ENCODE peak calls at places on chromosomes 16 and 17, in ten cellular contexts. G is uterus, Y is choroid plexus epithelial cell, R is HepG2, U is HFF-Myc, I is pancreas, Z is lung, B is kidney epithelial cell, V is A549, Q is heart right ventricle. C is an unnamed sample.

GRCh38 chr16:4703906-4704305 is 10.5 kb downstream of the NUDT16L1 start:
- DNase-seq in U (no peak), V (no peak), Q (no peak), Z (no peak), G (no peak), I (no peak), B (no peak), R (no peak), Y (no peak), C (no peak)

GRCh38 chr17:72119963-72120877 is 600 bp upstream of the SOX9 start:
- DNase-seq in Z (peak; percentile 48), B (no peak), Y (peak; percentile 83), V (peak; percentile 59), I (peak; percentile 58), G (no peak), Q (peak; percentile 49), U (no peak), R (peak; percentile 79), C (no peak)

GRCh38 chr16:27177031-27177774 is 26.1 kb upstream of the KDM8 start:
- DNase-seq in V (no peak), U (peak; percentile 29), G (no peak), R (no peak), Q (no peak), I (no peak), B (peak; percentile 14), Y (peak; percentile 82), Z (no peak), C (peak; percentile 31)

GRCh38 chr17:29918922-29919856 is 10.8 kb downstream of the SSH2 start:
- DNase-seq in R (no peak), Z (no peak), B (peak; percentile 82), Y (peak; percentile 62), I (no peak), G (no peak), V (no peak), U (no peak), Q (no peak), C (no peak)

GRCh38 chr17:77654861-77655260 is 303.6 kb upstream of the TNRC6C start:
- DNase-seq in V (no peak), Y (no peak), Q (no peak), R (no peak), Z (no peak), G (no peak), I (no peak), U (no peak), B (no peak), C (no peak)

GRCh38 chr17:49050611-49051010 is 53.4 kb downstream of the IGF2BP1 start:
- DNase-seq in G (no peak), U (no peak), Z (no peak), I (no peak), Y (no peak), B (no peak), R (no peak), V (no peak), Q (no peak), C (no peak)

GRCh38 chr17:74748279-74748528 is 224 bp upstream of the NHERF1 start:
- DNase-seq in Y (no peak), I (no peak), V (peak; percentile 93), G (no peak), Z (no peak), B (no peak), Q (no peak), R (no peak), U (no peak), C (no peak)

GRCh38 chr16:80792031-80792430 is 12.4 kb downstream of the CDYL2 start:
- DNase-seq in V (no peak), Y (peak; percentile 8), I (no peak), U (no peak), R (no peak), G (no peak), B (no peak), Q (no peak), Z (no peak), C (no peak)

GRCh38 chr17:73071387-73071999 is 21.0 kb downstream of the SLC39A11 start:
- DNase-seq in B (no peak), Y (peak; percentile 53), V (no peak), R (peak; percentile 80), Z (no peak), I (no peak), U (no peak), Q (no peak), G (no peak), C (no peak)

GRCh38 chr17:61943117-61943516 is 15.3 kb upstream of the INTS2 start:
- DNase-seq in Q (no peak), V (no peak), I (no peak), Y (no peak), U (no peak), R (no peak), Z (no peak), B (no peak), G (no peak), C (no peak)

GRCh38 chr17:50719924-50720805 is 762 bp downstream of the LUC7L3 start:
- DNase-seq in Y (no peak), G (no peak), Q (no peak), I (no peak), R (no peak), U (no peak), Z (no peak), V (no peak), B (no peak), C (no peak)

GRCh38 chr17:81483085-81483861 is 29.3 kb downstream of the ACTG1 start:
- DNase-seq in G (no peak), Q (peak; percentile 68), V (no peak), B (no peak), Y (peak; percentile 44), U (no peak), R (no peak), Z (no peak), I (peak; percentile 87), C (no peak)

DNA sequence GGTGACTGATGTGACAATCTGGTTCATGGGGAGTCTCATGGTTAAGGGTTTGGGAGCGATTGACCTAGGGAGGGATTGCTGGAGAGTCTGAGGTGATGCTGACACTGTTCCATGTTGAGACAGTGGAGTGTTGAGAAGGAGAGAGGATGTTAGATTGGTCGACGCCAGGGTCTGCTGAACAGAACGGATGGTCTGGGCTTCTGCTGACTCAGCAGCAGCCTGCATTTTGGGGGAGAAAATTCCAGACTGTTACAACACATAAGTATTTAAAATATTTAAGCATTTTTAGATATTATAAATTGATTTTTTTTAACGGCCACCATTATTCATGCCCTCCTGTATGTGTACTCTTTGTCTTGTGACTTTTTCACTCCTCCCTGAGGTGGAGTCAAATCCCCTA is 107.2 kb downstream of the TOX3 start:
- DNase-seq in I (no peak), G (no peak), Y (no peak), V (no peak), R (no peak), Q (no peak), U (no peak), Z (no peak), B (no peak), C (no peak)
- H3K4me3 ChIP-seq in I (no peak overlapping the region), G (no peak overlapping the region), Y (no peak overlapping the region), V (no peak overlapping the region), R (no peak overlapping the region), Q (no peak overlapping the region), U (no peak overlapping the region), Z (no peak overlapping the region), B (no peak overlapping the region), C (no peak overlapping the region)

GRCh38 chr17:28173801-28174200 is 131.3 kb downstream of the NLK start:
- DNase-seq in Q (no peak), G (no peak), Y (peak; percentile 34), R (no peak), B (no peak), I (no peak), Z (no peak), V (no peak), U (no peak), C (no peak)

GRCh38 chr17:28174352-28175046 is 132.0 kb downstream of the NLK start:
- DNase-seq in V (no peak), B (no peak), I (no peak), Y (no peak), R (no peak), Z (no peak), U (no peak), Q (no peak), G (no peak), C (no peak)

GRCh38 chr17:28180449-28180848 is 138.0 kb downstream of the NLK start:
- DNase-seq in B (no peak), Q (no peak), Y (peak; percentile 81), V (no peak), Z (no peak), I (no peak), G (no peak), U (no peak), R (no peak), C (peak; percentile 42)

GRCh38 chr17:28178800-28179199 is 136.3 kb downstream of the NLK start:
- DNase-seq in U (no peak), Z (no peak), Y (no peak), V (no peak), G (no peak), R (no peak), I (no peak), B (peak; percentile 29), Q (no peak), C (no peak)

DNA sequence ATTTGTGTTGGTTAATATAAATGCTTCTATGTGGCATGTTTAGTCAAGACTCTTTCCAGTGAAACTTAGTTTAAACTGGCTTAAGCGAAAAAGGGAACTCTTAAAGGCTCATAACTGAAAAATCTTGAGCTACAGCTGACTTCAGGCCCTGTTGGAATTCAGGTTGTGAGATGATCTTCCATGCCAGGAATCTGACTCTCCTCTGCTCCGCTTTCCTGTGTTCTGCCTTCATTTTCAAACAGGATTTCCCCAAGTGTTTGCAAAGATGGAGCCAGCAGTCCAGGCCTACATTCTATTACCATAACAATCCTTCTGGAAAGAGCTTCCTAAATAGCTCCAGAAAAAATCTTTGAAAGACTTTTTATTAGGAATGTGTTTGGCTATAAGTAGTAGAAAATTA is 134.9 kb downstream of the NLK start:
- DNase-seq in Z (no peak), V (no peak), Y (peak; percentile 39), R (no peak), U (no peak), Q (no peak), G (no peak), B (no peak), I (no peak), C (no peak)
- TF ChIP-seq CTCF in Z (no peak), V (no peak), Y (no peak), R (no peak), U (no peak), Q (no peak), G (no peak), B (no peak), I (no peak), C (no peak)

GRCh38 chr16:29898786-29899515 is 399 bp downstream of the SEZ6L2 start:
- DNase-seq in I (no peak), G (no peak), U (no peak), B (no peak), Z (no peak), R (no peak), Y (no peak), V (peak; percentile 58), Q (no peak), C (no peak)
- H3K4me3 ChIP-seq in I (peak overlapping the region; percentile 59), G (peak overlapping the region; percentile 8), U (peak overlapping the region; percentile 62), B (peak overlapping the region; percentile 55), Z (no peak overlapping the region), R (peak overlapping the region; percentile 79), Y (peak overlapping the region; percentile 57), V (peak overlapping the region; percentile 68), Q (peak overlapping the region; percentile 41), C (peak overlapping the region; percentile 72)

DNA sequence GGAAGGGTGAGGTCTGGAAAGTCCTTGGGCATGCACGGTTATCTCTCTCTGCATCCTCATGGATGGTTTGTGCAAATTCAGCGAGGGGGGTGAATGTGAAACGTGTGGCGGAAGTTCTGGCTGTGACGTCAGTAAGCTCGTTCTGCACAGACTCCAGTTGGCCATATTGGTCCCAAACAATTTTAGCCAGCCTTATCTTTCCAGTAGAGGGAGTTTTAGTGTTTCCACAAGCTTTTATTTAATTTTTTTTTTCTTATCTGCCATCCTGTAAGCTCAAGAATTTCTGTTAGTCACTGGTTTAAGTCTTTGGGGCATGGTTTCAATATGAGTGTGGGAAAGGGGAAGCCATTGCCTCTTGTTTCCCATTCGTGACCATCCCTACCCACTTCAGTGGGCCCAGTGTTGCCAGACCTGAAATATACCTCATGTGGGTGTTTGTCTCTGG is 39.0 kb downstream of the HLF start:
- DNase-seq in B (no peak), Y (peak; percentile 39), U (no peak), G (no peak), I (no peak), Z (no peak), V (no peak), Q (no peak), R (no peak), C (no peak)
- TF ChIP-seq CTCF in B (no peak), Y (peak; percentile 44), U (no peak), G (no peak), I (no peak), Z (no peak), V (peak; percentile 10), Q (no peak), R (peak; percentile 4), C (peak; percentile 1)

C was measured in AG09309.